ENCODE peak calls at places on chromosome 7, in nine cellular contexts. D is central memory CD4-positive, alpha-beta T cell; R is CD8-positive, alpha-beta T cell; I is endodermal cell; J is pancreas; O is brain microvascular endothelial cell; F is anterior cingulate cortex; Y is stromal cell of bone marrow; V is T-helper 9 cell. P is an unnamed sample.

GRCh38 chr7:1883031-1883761 is 213.1 kb downstream of the ELFN1 start:
- DNase-seq in V (no peak), J (peak), R (no peak), I (peak), F (no peak), O (peak), Y (peak), D (no peak), P (peak)

GRCh38 chr7:127589901-127590300 is 1.7 kb downstream of the ARF5 start:
- DNase-seq in R (no peak), V (no peak), D (no peak), O (no peak), J (no peak), Y (no peak), I (no peak), F (no peak), P (no peak)

GRCh38 chr7:97043281-97043680 is 18.6 kb upstream of the DLX5 start:
- DNase-seq in O (no peak), J (no peak), V (no peak), I (no peak), R (no peak), F (no peak), D (no peak), Y (no peak), P (no peak)

GRCh38 chr7:156504687-156505545 is 135.7 kb upstream of the RNF32 start:
- DNase-seq in F (no peak), J (peak), V (no peak), D (no peak), I (no peak), Y (no peak), O (no peak), R (no peak), P (no peak)

GRCh38 chr7:23334482-23335056 is 35.4 kb downstream of the MALSU1 start:
- DNase-seq in I (no peak), R (no peak), D (no peak), Y (peak), O (peak), J (no peak), V (no peak), F (no peak), P (peak)

GRCh38 chr7:157234271-157234670 is 95.5 kb downstream of the UBE3C start:
- DNase-seq in F (no peak), J (no peak), Y (no peak), D (no peak), V (no peak), I (no peak), R (no peak), O (no peak), P (peak)

GRCh38 chr7:38147005-38147404 is 31.0 kb upstream of the STARD3NL start:
- DNase-seq in V (no peak), F (no peak), J (no peak), O (no peak), D (no peak), R (no peak), Y (peak), I (no peak), P (no peak)

GRCh38 chr7:129923709-129924108 is 29.1 kb downstream of the UBE2H start:
- DNase-seq in J (no peak), D (no peak), V (no peak), I (no peak), Y (peak), R (no peak), F (no peak), O (peak), P (peak)

GRCh38 chr7:79622781-79623180 is 169.3 kb upstream of the MAGI2 start:
- DNase-seq in Y (no peak), O (no peak), I (no peak), F (no peak), J (no peak), V (no peak), R (no peak), D (no peak), P (no peak)

GRCh38 chr7:155257482-155258232 is 40.0 kb upstream of the INSIG1 start:
- DNase-seq in I (no peak), R (no peak), O (peak), Y (peak), J (peak), F (no peak), D (no peak), V (no peak), P (peak)

GRCh38 chr7:111741811-111742240 is 179.5 kb upstream of the IMMP2L start:
- DNase-seq in V (peak), J (peak), I (peak), R (no peak), F (no peak), O (peak), Y (peak), D (peak), P (no peak)

GRCh38 chr7:24572421-24573007 is 738 bp upstream of the PALS2 start:
- DNase-seq in O (peak), F (no peak), D (peak), V (no peak), Y (peak), J (peak), R (peak), I (no peak), P (no peak)

GRCh38 chr7:143321734-143322133 is 5.8 kb downstream of the CLCN1 start:
- DNase-seq in Y (no peak), F (peak), I (peak), R (no peak), D (no peak), V (no peak), O (no peak), J (no peak), P (no peak)

GRCh38 chr7:91306266-91306665 is 42.0 kb downstream of the FZD1 start:
- DNase-seq in J (no peak), I (no peak), R (no peak), F (no peak), D (no peak), V (no peak), O (no peak), Y (no peak), P (no peak)

GRCh38 chr7:44188480-44189225 is 586 bp downstream of the GCK start:
- DNase-seq in F (no peak), O (no peak), R (no peak), Y (no peak), V (no peak), I (no peak), J (no peak), D (no peak), P (no peak)

GRCh38 chr7:29265208-29265923 is 70.8 kb downstream of the CHN2 start:
- DNase-seq in O (peak), D (no peak), R (no peak), I (peak), J (no peak), Y (peak), V (no peak), F (no peak), P (no peak)

GRCh38 chr7:150408393-150409299 is 29.5 kb downstream of the ZNF775 start:
- DNase-seq in R (no peak), J (peak), I (no peak), O (no peak), D (no peak), F (no peak), V (no peak), Y (no peak), P (no peak)

GRCh38 chr7:106365252-106366005 is 80.6 kb upstream of the NAMPT start:
- DNase-seq in V (no peak), Y (no peak), F (no peak), J (no peak), I (no peak), D (no peak), O (no peak), R (no peak), P (no peak)

GRCh38 chr7:77316219-77316978 is 99.8 kb downstream of the GSAP start:
- DNase-seq in Y (no peak), R (no peak), F (no peak), I (no peak), J (no peak), O (no peak), V (no peak), D (no peak), P (no peak)

GRCh38 chr7:80885774-80886173 is 33.1 kb downstream of the SEMA3C start:
- DNase-seq in J (no peak), O (no peak), I (no peak), R (no peak), D (no peak), Y (no peak), F (no peak), V (no peak), P (no peak)

GRCh38 chr7:1800876-1801275 is 130.8 kb downstream of the ELFN1 start:
- DNase-seq in D (no peak), R (no peak), F (no peak), I (peak), Y (no peak), V (no peak), O (no peak), J (no peak), P (no peak)

GRCh38 chr7:142585425-142585824 is 163.8 kb upstream of the PRSS1 start:
- DNase-seq in F (no peak), I (peak), R (no peak), Y (no peak), D (no peak), O (peak), J (no peak), V (no peak), P (no peak)

GRCh38 chr7:64888901-64889685 is 14.0 kb upstream of the ZNF273 start:
- DNase-seq in O (no peak), I (peak), Y (no peak), F (no peak), V (peak), R (no peak), J (no peak), D (peak), P (no peak)

GRCh38 chr7:445563-446288 is 73.9 kb downstream of the PDGFA start:
- DNase-seq in Y (no peak), I (no peak), D (no peak), V (no peak), J (peak), R (no peak), F (no peak), O (no peak), P (no peak)

GRCh38 chr7:149532654-149533053 is 35.0 kb upstream of the ZNF746 start:
- DNase-seq in Y (no peak), D (no peak), F (no peak), R (no peak), J (no peak), O (no peak), V (no peak), I (no peak), P (no peak)

GRCh38 chr7:93265220-93265619 is 33.1 kb downstream of the VPS50 start:
- DNase-seq in D (no peak), O (no peak), R (no peak), V (no peak), Y (no peak), F (no peak), I (no peak), J (no peak), P (no peak)

GRCh38 chr7:94913391-94913790 is 6.0 kb downstream of the PPP1R9A start:
- DNase-seq in R (no peak), V (no peak), D (no peak), J (no peak), F (no peak), Y (no peak), I (no peak), O (no peak), P (no peak)

GRCh38 chr7:38476764-38477163 is 154.4 kb downstream of the AMPH start:
- DNase-seq in R (no peak), V (no peak), F (no peak), Y (no peak), J (no peak), O (no peak), D (no peak), I (no peak), P (no peak)

GRCh38 chr7:130734525-130735272 is 692 bp upstream of the KLF14 start:
- DNase-seq in I (no peak), R (no peak), F (no peak), O (no peak), V (no peak), J (no peak), Y (no peak), D (peak), P (no peak)

GRCh38 chr7:48101880-48102448 is 12.9 kb downstream of the UPP1 start:
- DNase-seq in J (no peak), V (no peak), Y (no peak), I (peak), D (no peak), R (no peak), F (no peak), O (no peak), P (no peak)

GRCh38 chr7:133070562-133070961 is 11.3 kb downstream of the CHCHD3 start:
- DNase-seq in F (no peak), V (no peak), O (no peak), D (no peak), I (peak), R (no peak), J (no peak), Y (no peak), P (no peak)

GRCh38 chr7:7226407-7226806 is 44.1 kb downstream of the C1GALT1 start:
- DNase-seq in D (no peak), O (no peak), R (no peak), I (no peak), Y (no peak), J (no peak), V (no peak), F (no peak), P (no peak)

GRCh38 chr7:69812756-69813155 is 214.5 kb downstream of the AUTS2 start:
- DNase-seq in D (no peak), V (no peak), Y (no peak), R (no peak), J (no peak), F (no peak), O (no peak), I (no peak), P (no peak)

P was measured in skeletal muscle cell.